ENCODE peak calls at places on chromosomes 1 and 21, in four cellular contexts. L is transverse colon, X is heart left ventricle, P is adrenal gland. Y is an unnamed sample.

GRCh38 chr1:174777262-174777661 is 222.5 kb upstream of the CACYBP start:
- DNase-seq in L (no peak), X (no peak), P (no peak), Y (no peak)

GRCh38 chr1:216847385-216848036 is 124.3 kb upstream of the ESRRG start:
- DNase-seq in L (no peak), X (no peak), P (no peak), Y (no peak)

GRCh38 chr1:43893020-43893419 is 40.6 kb upstream of the ARTN start:
- DNase-seq in L (no peak), X (no peak), P (no peak), Y (no peak)

GRCh38 chr1:101438359-101438758 is 201.5 kb downstream of the S1PR1 start:
- DNase-seq in L (no peak), X (no peak), P (no peak), Y (no peak)

GRCh38 chr1:55211909-55212308 is 3.3 kb downstream of the USP24 start:
- DNase-seq in L (no peak), X (no peak), P (no peak), Y (no peak)

GRCh38 chr1:22371408-22371807 is 80.2 kb upstream of the ZBTB40 start:
- DNase-seq in L (no peak), X (no peak), P (peak; percentile 49), Y (no peak)

GRCh38 chr1:26544156-26544555 is 14.6 kb downstream of the RPS6KA1 start:
- DNase-seq in L (no peak), X (no peak), P (no peak), Y (no peak)

GRCh38 chr1:245797592-245798366 is 643.0 kb downstream of the KIF26B start:
- DNase-seq in L (no peak), X (no peak), P (peak; percentile 20), Y (no peak)

GRCh38 chr1:32907435-32907834 is 6.2 kb upstream of the TMEM54 start:
- DNase-seq in L (no peak), X (no peak), P (no peak), Y (no peak)

GRCh38 chr1:5405263-5405662 is 587.0 kb downstream of the NPHP4 start:
- DNase-seq in L (no peak), X (no peak), P (no peak), Y (no peak)

GRCh38 chr1:244384066-244384465 is 67.6 kb downstream of the ADSS2 start:
- DNase-seq in L (no peak), X (no peak), P (no peak), Y (no peak)

GRCh38 chr1:227880342-227880924 is 65.0 kb downstream of the PRSS38 start:
- DNase-seq in L (no peak), X (no peak), P (no peak), Y (no peak)

GRCh38 chr21:38920631-38921398 is 115.1 kb downstream of the ETS2 start:
- DNase-seq in L (no peak), X (no peak), P (no peak), Y (no peak)

GRCh38 chr1:201899683-201900429 is 11.2 kb downstream of the SHISA4 start:
- DNase-seq in L (no peak), X (no peak), P (no peak), Y (no peak)
- H3K4me1 ChIP-seq in L (peaks cover 12% of the 10 kb centered on the region), X (no peaks in the 10 kb centered on the region), P (peaks cover 37% of the 10 kb centered on the region), Y (peaks cover 29% of the 10 kb centered on the region)

DNA sequence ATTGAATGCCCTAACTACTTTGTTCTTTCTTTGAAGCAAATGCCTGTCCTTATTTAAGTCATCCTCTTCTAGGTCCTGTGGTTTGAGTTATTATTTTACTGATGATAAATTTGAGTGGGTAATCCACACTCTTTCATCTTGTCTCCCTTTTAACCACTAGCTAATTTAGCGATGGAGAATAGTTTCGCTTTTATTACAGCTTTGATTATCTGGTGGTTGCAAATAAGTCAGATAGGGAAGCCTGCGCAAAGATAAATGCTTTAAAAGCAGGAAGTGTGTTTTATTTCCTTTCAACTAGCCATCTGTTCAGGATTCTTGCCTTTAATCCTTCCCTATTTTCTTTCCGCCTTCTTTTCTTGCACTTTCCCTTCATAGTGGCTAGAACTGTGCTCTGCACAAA is 129.0 kb downstream of the TGFB2 start:
- DNase-seq in L (no peak), X (no peak), P (no peak), Y (no peak)
- TF ChIP-seq CTCF in L (no peak), X (no peak), P (no peak), Y (no peak)

GRCh38 chr21:44933938-44934260 is 5.9 kb upstream of the SLX9 start:
- DNase-seq in L (no peak), X (no peak), P (no peak), Y (no peak)

GRCh38 chr21:44933199-44933937 is 6.5 kb upstream of the SLX9 start:
- DNase-seq in L (no peak), X (no peak), P (no peak), Y (peak; percentile 12)

GRCh38 chr21:44931501-44932365 is 8.1 kb upstream of the SLX9 start:
- DNase-seq in L (no peak), X (no peak), P (no peak), Y (peak; percentile 15)

GRCh38 chr21:44931137-44931500 is 8.7 kb upstream of the SLX9 start:
- DNase-seq in L (peak; percentile 52), X (no peak), P (peak; percentile 54), Y (peak; percentile 36)

GRCh38 chr21:44932366-44933181 is 7.3 kb upstream of the SLX9 start:
- DNase-seq in L (peak; percentile 47), X (no peak), P (no peak), Y (peak; percentile 58)
- H3K4me1 ChIP-seq in L (peaks cover 23% of the 10 kb centered on the region), X (peaks cover 21% of the 10 kb centered on the region), P (peaks cover 28% of the 10 kb centered on the region), Y (peaks cover 30% of the 10 kb centered on the region)

GRCh38 chr1:209029737-209030136 is 553.8 kb upstream of the CAMK1G start:
- DNase-seq in L (no peak), X (no peak), P (no peak), Y (no peak)
- TF ChIP-seq CTCF in L (peak; percentile 43), X (no peak), P (peak; percentile 21), Y (no peak)

DNA sequence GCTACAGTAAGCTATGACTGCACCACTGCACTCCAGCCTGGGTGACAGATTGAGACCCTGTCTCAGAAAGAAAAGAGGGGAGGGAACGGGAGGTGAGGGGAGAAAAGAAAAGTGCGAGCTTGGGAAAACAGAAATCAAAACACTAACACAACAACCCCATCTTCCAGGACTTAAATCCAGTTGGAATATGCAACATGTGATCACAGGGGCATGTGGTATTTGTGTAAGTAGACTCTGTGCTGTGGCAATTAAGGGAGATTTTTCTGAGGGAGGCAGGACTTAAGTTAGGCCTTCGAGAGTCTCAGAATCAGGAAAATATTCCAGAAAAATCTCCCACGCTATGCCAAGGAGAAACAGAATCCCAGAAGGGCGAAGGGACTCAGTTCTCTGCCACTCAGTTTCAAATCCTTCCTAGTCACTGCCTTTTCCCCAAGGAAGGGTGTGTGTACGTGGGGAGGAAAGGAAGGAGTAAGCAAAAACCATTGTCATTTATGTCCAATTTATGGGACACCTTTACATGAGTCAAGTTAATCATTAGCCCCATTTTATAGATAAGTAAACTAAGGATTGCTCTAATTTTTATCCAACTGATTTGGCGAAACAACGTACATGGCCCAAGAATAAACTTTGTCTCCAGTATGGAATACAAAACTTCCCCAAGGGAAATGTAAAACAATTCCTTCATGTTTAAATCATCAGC is 12.3 kb downstream of the ID3 start:
- DNase-seq in L (no peak), X (no peak), P (no peak), Y (no peak)
- H3K4me1 ChIP-seq in L (peaks cover 44% of the 10 kb centered on the region), X (no peaks in the 10 kb centered on the region), P (peaks cover 13% of the 10 kb centered on the region), Y (peaks cover 27% of the 10 kb centered on the region)

DNA sequence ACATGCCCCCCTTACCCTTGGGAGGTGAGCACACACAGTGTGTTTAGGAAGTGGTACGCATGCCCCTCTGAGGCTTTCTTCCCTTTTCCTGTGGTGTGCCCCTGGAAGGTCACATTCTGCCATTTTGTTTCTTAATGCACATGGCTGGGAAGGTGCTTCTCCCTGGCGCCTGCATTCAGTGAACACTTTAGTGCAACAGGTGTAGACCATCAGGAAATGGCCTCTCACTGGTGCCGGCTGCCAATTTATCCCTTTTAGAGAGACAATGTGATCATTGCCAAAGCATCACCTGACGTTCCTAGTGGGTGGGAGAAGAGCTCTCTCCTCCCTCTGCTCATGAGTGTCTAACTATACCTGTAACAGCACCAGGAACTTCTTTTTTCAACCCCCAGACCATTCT is 51.8 kb upstream of the PDE9A start:
- DNase-seq in L (no peak), X (no peak), P (no peak), Y (no peak)
- TF ChIP-seq CTCF in L (no peak), X (no peak), P (no peak), Y (no peak)

DNA sequence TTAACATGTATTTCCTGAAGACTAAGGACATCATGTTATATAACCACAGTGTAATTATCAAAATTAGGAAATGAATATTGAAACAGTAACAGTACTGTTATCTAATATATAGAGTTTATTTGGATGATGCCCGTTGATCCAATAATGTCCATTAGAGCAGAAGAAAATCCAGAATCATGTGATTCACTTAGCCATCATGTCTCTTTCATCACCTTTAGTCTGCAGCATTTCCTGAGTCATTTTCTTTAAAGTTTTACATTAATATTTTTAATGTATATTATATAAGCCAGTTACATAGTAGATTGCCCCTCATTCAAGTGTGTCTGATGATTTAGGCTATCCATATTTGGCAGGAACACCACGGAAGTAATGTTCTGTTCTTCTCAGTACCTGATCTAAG is 28.9 kb downstream of the MPZL1 start:
- DNase-seq in L (no peak), X (no peak), P (no peak), Y (no peak)
- H3K4me1 ChIP-seq in L (peaks cover 55% of the 10 kb centered on the region), X (peaks cover 7% of the 10 kb centered on the region), P (peaks cover 27% of the 10 kb centered on the region), Y (peaks cover 58% of the 10 kb centered on the region)

DNA sequence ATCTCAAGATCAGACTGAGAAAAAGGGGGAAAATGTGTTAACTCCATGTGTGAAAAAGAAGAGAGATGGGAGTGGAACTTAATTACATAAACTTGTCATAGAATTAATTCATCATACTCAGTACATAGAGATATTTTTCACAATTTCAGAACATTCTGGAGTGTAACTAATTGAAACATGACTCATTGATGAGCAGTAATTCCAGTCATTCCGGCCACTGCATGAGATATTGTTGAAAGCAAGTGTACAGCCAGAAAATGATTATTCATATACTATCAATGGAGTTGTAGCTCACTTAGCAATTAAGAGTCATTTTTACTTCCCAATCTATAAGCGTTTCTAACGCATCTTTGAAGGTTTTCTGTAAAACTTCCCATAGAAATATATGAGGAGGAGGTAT is 739.3 kb downstream of the LTN1 start:
- DNase-seq in L (no peak), X (no peak), P (no peak), Y (no peak)
- TF ChIP-seq CTCF in L (no peak), X (no peak), P (no peak), Y (no peak)